ENCODE peak calls at places on chromosomes 12 and 14, in seven cellular contexts. P is uterus, D is transverse colon, L is heart left ventricle, G is A549, S is breast epithelium, I is body of pancreas. Q is an unnamed sample.
A peak's percentile ranks its signal among the peaks of the same experiment; 100 is the strongest.

GRCh38 chr12:89507015-89507824 is 17.4 kb downstream of the GALNT4 start:
- DNase-seq in S (no peak), G (peak; percentile 29), P (no peak), D (peak; percentile 48), L (no peak), I (peak; percentile 31), Q (no peak)

GRCh38 chr12:125178222-125178621 is 113.0 kb downstream of the AACS start:
- DNase-seq in P (no peak), G (no peak), D (no peak), S (no peak), L (no peak), I (no peak), Q (no peak)

GRCh38 chr14:36028218-36028617 is 148.3 kb downstream of the PTCSC3 start:
- DNase-seq in D (no peak), L (no peak), G (no peak), P (no peak), S (no peak), I (no peak), Q (no peak)

GRCh38 chr14:95507174-95507573 is 9.3 kb downstream of the SYNE3 start:
- DNase-seq in P (peak; percentile 74), S (peak; percentile 81), I (no peak), G (no peak), L (peak; percentile 82), D (peak; percentile 53), Q (peak; percentile 88)

GRCh38 chr14:44889600-44890479 is 71.9 kb downstream of the KLHL28 start:
- DNase-seq in I (no peak), S (no peak), G (no peak), D (no peak), L (no peak), P (no peak), Q (no peak)

GRCh38 chr12:128652136-128652751 is 171.5 kb downstream of the SLC15A4 start:
- DNase-seq in D (no peak), S (no peak), P (no peak), L (no peak), G (no peak), I (no peak), Q (no peak)

GRCh38 chr14:51680031-51680430 is 28.3 kb downstream of the FRMD6 start:
- DNase-seq in L (no peak), S (no peak), G (no peak), D (no peak), I (no peak), P (no peak), Q (no peak)

GRCh38 chr12:67034110-67034879 is 234.9 kb upstream of the CAND1 start:
- DNase-seq in P (no peak), D (no peak), L (no peak), I (no peak), G (no peak), S (no peak), Q (no peak)

GRCh38 chr14:94821705-94822104 is 51.8 kb upstream of the GSC start:
- DNase-seq in L (no peak), P (no peak), I (no peak), G (no peak), S (no peak), D (no peak), Q (no peak)

GRCh38 chr12:115213538-115213961 is 529.6 kb upstream of the TBX3 start:
- DNase-seq in G (no peak), I (no peak), P (no peak), L (peak; percentile 53), D (no peak), S (no peak), Q (no peak)

GRCh38 chr12:91967590-91967989 is 178.1 kb downstream of the BTG1 start:
- DNase-seq in S (no peak), I (no peak), P (no peak), D (no peak), G (no peak), L (no peak), Q (no peak)

GRCh38 chr12:22481557-22482104 is 62.7 kb downstream of the C2CD5 start:
- DNase-seq in D (peak; percentile 12), P (no peak), L (no peak), I (no peak), S (no peak), G (no peak), Q (no peak)

GRCh38 chr12:120241561-120242274 is 23.8 kb downstream of the PXN start:
- DNase-seq in L (no peak), D (no peak), G (no peak), S (no peak), I (no peak), P (no peak), Q (no peak)

GRCh38 chr14:91417983-91418386 is 365 bp upstream of the CCDC88C start:
- DNase-seq in P (no peak), D (peak; percentile 58), I (peak; percentile 46), L (no peak), S (no peak), G (peak; percentile 41), Q (no peak)

GRCh38 chr14:55043528-55043927 is 7.9 kb upstream of the MAPK1IP1L start:
- DNase-seq in L (no peak), I (no peak), S (no peak), P (no peak), G (no peak), D (no peak), Q (no peak)

GRCh38 chr12:56724989-56725722 is at the start of gene NACA:
- DNase-seq in I (peak; percentile 97), L (peak; percentile 99), S (peak; percentile 98), D (peak; percentile 99), P (peak; percentile 97), G (peak; percentile 99), Q (peak; percentile 100)
- TF ChIP-seq POLR2A in I (peak; percentile 96), L (no peak), S (peak; percentile 97), D (peak; percentile 98), P (peak; percentile 94), G (peak; percentile 94), Q (peak; percentile 82)

GRCh38 chr12:107558141-107558815 is 127.3 kb upstream of the PWP1 start:
- DNase-seq in G (no peak), I (no peak), P (no peak), D (no peak), L (no peak), S (no peak), Q (no peak)

GRCh38 chr12:107558816-107559382 is 126.7 kb upstream of the PWP1 start:
- DNase-seq in P (no peak), D (no peak), I (no peak), G (no peak), S (no peak), L (no peak), Q (no peak)

GRCh38 chr12:107557589-107558100 is 128.0 kb upstream of the PWP1 start:
- DNase-seq in I (no peak), G (no peak), L (no peak), S (no peak), P (no peak), D (no peak), Q (no peak)

GRCh38 chr12:107560906-107561285 is 124.7 kb upstream of the PWP1 start:
- DNase-seq in S (no peak), G (no peak), L (no peak), P (no peak), I (no peak), D (no peak), Q (no peak)

DNA sequence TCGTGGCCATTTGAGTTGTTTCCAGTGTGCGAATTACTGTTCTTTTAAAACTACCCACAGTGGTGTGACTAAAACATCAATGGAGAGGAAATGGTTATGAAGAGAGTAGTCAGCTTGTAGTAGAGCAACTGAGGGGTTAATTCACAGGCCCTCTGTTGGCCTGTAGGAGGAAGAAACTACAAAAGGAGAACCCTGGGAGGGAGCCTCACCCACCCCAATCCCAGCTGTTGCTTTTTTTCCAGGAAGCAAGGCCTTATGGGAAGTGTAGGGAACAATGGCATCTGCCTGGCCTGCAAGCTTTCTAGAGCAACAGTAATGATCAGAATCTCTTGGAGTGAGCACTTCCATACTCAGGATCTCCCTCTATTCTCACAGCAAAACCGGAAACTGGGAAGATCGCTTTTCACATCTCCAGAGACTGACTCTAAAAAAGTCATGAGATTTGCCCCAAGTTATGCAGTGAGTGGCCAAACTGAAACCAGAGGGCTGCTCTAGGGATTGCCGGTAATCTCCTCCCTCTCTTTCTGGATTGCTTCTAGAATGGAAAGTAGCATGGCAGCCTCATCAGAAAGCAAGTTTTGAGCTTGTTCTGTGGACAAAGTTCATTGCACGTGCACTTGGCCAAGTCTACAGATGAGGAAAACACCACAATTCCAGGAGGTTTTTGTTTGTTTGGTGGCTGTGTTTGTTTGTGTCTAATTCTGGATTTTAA is 125.2 kb upstream of the PWP1 start:
- DNase-seq in P (no peak), S (no peak), I (no peak), D (no peak), G (no peak), L (no peak), Q (no peak)
- H3K27ac ChIP-seq in P (no peak overlapping the region), S (peak overlapping the region; percentile 73), I (no peak overlapping the region), D (no peak overlapping the region), G (no peak overlapping the region), L (no peak overlapping the region), Q (no peak overlapping the region)

GRCh38 chr12:103840399-103840880 is 594 bp downstream of the NT5DC3 start:
- DNase-seq in L (peak; percentile 24), P (peak; percentile 69), G (peak; percentile 32), D (peak; percentile 21), I (peak; percentile 33), S (no peak), Q (peak; percentile 81)

GRCh38 chr12:103839103-103839502 is 1.9 kb downstream of the NT5DC3 start:
- DNase-seq in S (no peak), I (no peak), P (no peak), L (no peak), D (no peak), G (no peak), Q (no peak)

GRCh38 chr12:103841690-103842584 is 903 bp upstream of the NT5DC3 start:
- DNase-seq in D (no peak), I (peak; percentile 45), L (peak; percentile 66), S (peak; percentile 94), P (peak; percentile 58), G (peak; percentile 71), Q (no peak)

GRCh38 chr12:103839893-103840292 is 1.1 kb downstream of the NT5DC3 start:
- DNase-seq in I (no peak), S (no peak), D (no peak), G (no peak), P (no peak), L (no peak), Q (no peak)

GRCh38 chr12:103840881-103841689 is at the start of gene NT5DC3:
- DNase-seq in D (peak; percentile 83), P (peak; percentile 78), S (peak; percentile 86), L (peak; percentile 86), G (peak; percentile 62), I (peak; percentile 85), Q (peak; percentile 82)
- TF ChIP-seq POLR2A in D (peak; percentile 52), P (peak; percentile 97), S (peak; percentile 9), L (peak; percentile 29), G (peak; percentile 97), I (peak; percentile 85), Q (peak; percentile 38)

GRCh38 chr12:16585781-16586180 is 20.2 kb downstream of the LMO3 start:
- DNase-seq in D (no peak), G (no peak), I (no peak), P (no peak), S (no peak), L (no peak), Q (no peak)

GRCh38 chr12:16587514-16587913 is 18.4 kb downstream of the LMO3 start:
- DNase-seq in L (no peak), P (no peak), S (no peak), G (no peak), I (no peak), D (no peak), Q (no peak)

GRCh38 chr12:16587110-16587453 is 18.9 kb downstream of the LMO3 start:
- DNase-seq in I (no peak), P (no peak), G (no peak), D (no peak), S (no peak), L (no peak), Q (no peak)

GRCh38 chr12:16588812-16589211 is 17.1 kb downstream of the LMO3 start:
- DNase-seq in I (no peak), L (no peak), D (no peak), S (no peak), G (no peak), P (no peak), Q (no peak)

GRCh38 chr12:16586350-16587109 is 19.4 kb downstream of the LMO3 start:
- DNase-seq in S (no peak), L (no peak), D (no peak), G (no peak), P (peak; percentile 89), I (no peak), Q (no peak)
- H3K27ac ChIP-seq in S (no peak overlapping the region), L (no peak overlapping the region), D (peak overlapping the region; percentile 61), G (no peak overlapping the region), P (peak overlapping the region; percentile 77), I (peak overlapping the region; percentile 68), Q (peak overlapping the region; percentile 16)

Q was measured in suprapubic skin.